ENCODE peak calls at places on chromosomes 12 and 14, in four cellular contexts. R is HuH-7.5, Q is testis, B is NCI-H774. I is an unnamed sample.

GRCh38 chr14:51862171-51862838 is 1.9 kb downstream of the GNG2 start:
- DNase-seq in R (no peak), Q (no peak), B (no peak), I (no peak)

GRCh38 chr12:60290532-60290931 is 694.7 kb downstream of the SLC16A7 start:
- DNase-seq in R (no peak), Q (no peak), B (no peak), I (no peak)

GRCh38 chr12:53052419-53053222 is 2.8 kb downstream of the TNS2 start:
- DNase-seq in R (no peak), Q (peak), B (peak), I (no peak)

GRCh38 chr12:120190985-120191480 is 3.5 kb downstream of the GCN1 start:
- DNase-seq in R (no peak), Q (no peak), B (no peak), I (no peak)

GRCh38 chr12:126337556-126337955 is 1272.3 kb downstream of the AACS start:
- DNase-seq in R (no peak), Q (no peak), B (no peak), I (no peak)

GRCh38 chr12:71439613-71440392 is at the start of gene LGR5:
- DNase-seq in R (peak), Q (peak), B (peak), I (peak)

GRCh38 chr12:31687101-31687527 is 27.6 kb downstream of the ETFBKMT start:
- DNase-seq in R (no peak), Q (no peak), B (no peak), I (no peak)

GRCh38 chr12:106022568-106023012 is 116.2 kb downstream of the NUAK1 start:
- DNase-seq in R (no peak), Q (no peak), B (no peak), I (no peak)

GRCh38 chr12:14111230-14111865 is 129.9 kb upstream of the GRIN2B start:
- DNase-seq in R (peak), Q (no peak), B (no peak), I (peak)

GRCh38 chr14:104787736-104788532 is 7.6 kb downstream of the AKT1 start:
- DNase-seq in R (no peak), Q (no peak), B (no peak), I (no peak)

GRCh38 chr14:63200035-63200740 is 4.1 kb upstream of the RHOJ start:
- DNase-seq in R (no peak), Q (no peak), B (no peak), I (no peak)

GRCh38 chr14:21997300-21997699 is 323.7 kb upstream of the OR4E1 start:
- DNase-seq in R (no peak), Q (no peak), B (no peak), I (no peak)

GRCh38 chr12:40469736-40470135 is 222.5 kb upstream of the CNTN1 start:
- DNase-seq in R (no peak), Q (no peak), B (no peak), I (no peak)

GRCh38 chr14:76326918-76327689 is 48.8 kb upstream of the ESRRB start:
- DNase-seq in R (no peak), Q (no peak), B (no peak), I (no peak)

GRCh38 chr14:25134184-25134583 is 84.2 kb upstream of the STXBP6 start:
- DNase-seq in R (no peak), Q (no peak), B (no peak), I (no peak)

GRCh38 chr12:98916106-98916505 is 271.0 kb downstream of the APAF1 start:
- DNase-seq in R (no peak), Q (no peak), B (no peak), I (no peak)

GRCh38 chr14:77955816-77956796 is 156.2 kb downstream of the ADCK1 start:
- DNase-seq in R (no peak), Q (no peak), B (no peak), I (no peak)

GRCh38 chr12:49279706-49280159 is 14.9 kb downstream of the TUBA1C start:
- DNase-seq in R (peak), Q (no peak), B (peak), I (no peak)

GRCh38 chr12:104334581-104334980 is 31.0 kb downstream of the EID3 start:
- DNase-seq in R (no peak), Q (peak), B (no peak), I (no peak)

GRCh38 chr14:64801800-64802199 is 77.9 kb downstream of the SPTB start:
- DNase-seq in R (no peak), Q (peak), B (no peak), I (no peak)

GRCh38 chr14:30115756-30116155 is 188.1 kb upstream of the PRKD1 start:
- DNase-seq in R (no peak), Q (no peak), B (no peak), I (no peak)

GRCh38 chr12:129610601-129611120 is 293.2 kb downstream of the TMEM132D start:
- DNase-seq in R (no peak), Q (no peak), B (peak), I (no peak)